ENCODE peak calls at places on chromosome 16, in four cellular contexts. R is HepG2, Q is SK-N-SH, S is HCT116. T is an unnamed sample.

GRCh38 chr16:79839851-79840321 is 239.3 kb upstream of the MAF start:
- DNase-seq in Q (no peak), R (no peak), S (no peak), T (no peak)

GRCh38 chr16:30087181-30087898 is 4.4 kb downstream of the TBX6 start:
- DNase-seq in R (no peak), S (no peak), Q (no peak), T (no peak)

GRCh38 chr16:54459509-54460235 is 173.1 kb upstream of the IRX3 start:
- DNase-seq in Q (no peak), R (no peak), S (no peak), T (no peak)

GRCh38 chr16:19860146-19861030 is 24.3 kb downstream of the GPRC5B start:
- DNase-seq in S (no peak), R (no peak), Q (no peak), T (no peak)

GRCh38 chr16:65070831-65071230 is 51.0 kb downstream of the CDH11 start:
- DNase-seq in Q (peak), R (peak), S (no peak), T (peak)

GRCh38 chr16:8374586-8374985 is 215.7 kb downstream of the TMEM114 start:
- DNase-seq in R (no peak), Q (no peak), S (no peak), T (no peak)

GRCh38 chr16:67930678-67931211 is 917 bp downstream of the CTRL start:
- DNase-seq in Q (no peak), R (no peak), S (no peak), T (no peak)

GRCh38 chr16:82232806-82233205 is 62.8 kb upstream of the MPHOSPH6 start:
- DNase-seq in R (no peak), S (no peak), Q (no peak), T (no peak)

GRCh38 chr16:3782566-3782965 is 65.2 kb upstream of the TRAP1 start:
- DNase-seq in S (no peak), Q (no peak), R (no peak), T (no peak)

GRCh38 chr16:50323335-50324011 is 45.3 kb downstream of the BRD7 start:
- DNase-seq in Q (peak), S (peak), R (peak), T (peak)

GRCh38 chr16:25078386-25078978 is 33.1 kb upstream of the LCMT1 start:
- DNase-seq in S (no peak), Q (no peak), R (no peak), T (no peak)

GRCh38 chr16:55555436-55555835 is 11.0 kb upstream of the CAPNS2 start:
- DNase-seq in Q (no peak), S (no peak), R (no peak), T (no peak)

GRCh38 chr16:14455577-14455976 is 174.5 kb downstream of the PARN start:
- DNase-seq in Q (no peak), S (peak), R (peak), T (no peak)

GRCh38 chr16:79664407-79664806 is 63.9 kb upstream of the MAF start:
- DNase-seq in R (no peak), Q (no peak), S (no peak), T (no peak)

GRCh38 chr16:4093495-4094137 is 22.6 kb downstream of the ADCY9 start:
- DNase-seq in Q (no peak), R (no peak), S (no peak), T (no peak)

GRCh38 chr16:2520784-2521577 is 810 bp downstream of the AMDHD2 start:
- DNase-seq in R (peak), Q (peak), S (no peak), T (no peak)

GRCh38 chr16:27427538-27427937 is 25.6 kb downstream of the IL21R start:
- DNase-seq in S (no peak), R (no peak), Q (no peak), T (no peak)

GRCh38 chr16:31715915-31716314 is 157.7 kb upstream of the ZNF267 start:
- DNase-seq in Q (no peak), S (no peak), R (no peak), T (no peak)

GRCh38 chr16:59116744-59117143 is 382.6 kb upstream of the GOT2 start:
- DNase-seq in S (no peak), R (no peak), Q (no peak), T (no peak)

GRCh38 chr16:46787909-46788308 is 39.8 kb upstream of the MYLK3 start:
- DNase-seq in Q (no peak), S (no peak), R (no peak), T (no peak)

GRCh38 chr16:2808181-2808580 is 8.9 kb upstream of the PRSS21 start:
- DNase-seq in Q (no peak), R (no peak), S (no peak), T (no peak)

GRCh38 chr16:6428861-6429260 is 903.8 kb upstream of the RBFOX1 start:
- DNase-seq in S (no peak), Q (no peak), R (no peak), T (no peak)

GRCh38 chr16:1019234-1019933 is 37.8 kb downstream of the SOX8 start:
- DNase-seq in R (no peak), S (no peak), Q (peak), T (no peak)

GRCh38 chr16:10964891-10965326 is 20.5 kb downstream of the CLEC16A start:
- DNase-seq in S (no peak), R (no peak), Q (no peak), T (no peak)

GRCh38 chr16:11233727-11234376 is 22.2 kb downstream of the SOCS1 start:
- DNase-seq in R (no peak), S (no peak), Q (no peak), T (no peak)

GRCh38 chr16:71467810-71468209 is 5.8 kb upstream of the ZNF23 start:
- DNase-seq in R (peak), S (no peak), Q (no peak), T (peak)

GRCh38 chr16:59385953-59386352 is 651.8 kb upstream of the GOT2 start:
- DNase-seq in R (no peak), S (no peak), Q (no peak), T (no peak)

GRCh38 chr16:85908444-85908843 is 9.5 kb downstream of the IRF8 start:
- DNase-seq in Q (no peak), S (no peak), R (no peak), T (no peak)

GRCh38 chr16:4317471-4318170 is 1.8 kb downstream of the GLIS2 start:
- DNase-seq in Q (no peak), R (no peak), S (no peak), T (peak)

GRCh38 chr16:74261068-74261467 is 35.5 kb upstream of the PSMD7 start:
- DNase-seq in R (no peak), Q (no peak), S (no peak), T (no peak)

GRCh38 chr16:47142469-47143328 is 1.0 kb downstream of the NETO2 start:
- DNase-seq in R (no peak), Q (peak), S (no peak), T (peak)

GRCh38 chr16:78789556-78789955 is 690.1 kb downstream of the WWOX start:
- DNase-seq in S (no peak), R (no peak), Q (no peak), T (no peak)

GRCh38 chr16:78283668-78284251 is 184.3 kb downstream of the WWOX start:
- DNase-seq in Q (no peak), S (no peak), R (no peak), T (no peak)

GRCh38 chr16:77430360-77430759 is 4.5 kb downstream of the ADAMTS18 start:
- DNase-seq in Q (no peak), S (no peak), R (no peak), T (no peak)

GRCh38 chr16:80027007-80027965 is 426.7 kb upstream of the MAF start:
- DNase-seq in Q (no peak), S (no peak), R (peak), T (peak)

GRCh38 chr16:54921229-54921824 is 9.3 kb upstream of the IRX5 start:
- DNase-seq in S (no peak), Q (no peak), R (no peak), T (peak)

GRCh38 chr16:525520-526180 is 1.9 kb upstream of the CAPN15 start:
- DNase-seq in R (no peak), Q (no peak), S (peak), T (no peak)

GRCh38 chr16:50440531-50440930 is 71.7 kb upstream of the BRD7 start:
- DNase-seq in R (no peak), S (no peak), Q (no peak), T (no peak)

DNA sequence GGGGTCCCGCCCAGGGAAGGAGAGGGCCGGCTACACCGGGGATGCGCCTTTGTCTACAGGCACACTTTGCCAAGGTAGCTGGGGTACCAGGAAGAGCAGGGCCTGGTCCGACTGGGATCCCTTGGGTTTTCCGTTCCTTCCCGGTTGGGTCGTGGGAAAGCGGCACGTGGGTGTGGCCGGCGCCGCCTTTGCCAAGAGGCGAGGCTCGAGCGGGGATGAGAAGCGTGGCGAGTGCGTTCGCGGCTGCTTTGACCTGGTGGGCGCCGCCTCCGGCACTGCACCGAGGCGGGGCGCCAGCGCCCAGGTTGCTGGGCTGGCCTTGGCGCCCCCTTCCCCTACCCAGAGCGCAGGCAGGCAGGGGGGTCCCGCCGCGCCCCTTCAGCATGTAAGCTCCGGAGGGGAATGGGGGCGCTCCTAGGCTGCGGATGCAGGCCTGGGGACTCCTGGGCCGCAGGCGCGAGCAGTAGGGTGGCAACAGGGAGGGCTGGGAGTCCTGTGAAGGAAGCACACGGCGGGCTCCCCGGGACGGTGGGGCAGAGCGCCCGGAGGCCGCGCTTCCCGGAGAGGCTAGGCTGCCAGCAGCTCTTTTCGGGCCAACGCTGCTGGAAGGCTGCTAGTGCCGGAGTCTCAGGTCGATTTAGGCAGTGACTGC is 2.0 kb downstream of the HAS3 start:
- DNase-seq in Q (peak), S (no peak), R (no peak), T (no peak)
- TF ChIP-seq JUND in Q (no peak), S (no peak), R (no peak), T (no peak)

GRCh38 chr16:57358527-57359095 is at the start of gene CCL22:
- DNase-seq in R (no peak), S (no peak), Q (no peak), T (no peak)
- TF ChIP-seq JUND in R (no peak), S (no peak), Q (no peak), T (no peak)

GRCh38 chr16:89360760-89361435 is 129.5 kb downstream of the ANKRD11 start:
- DNase-seq in Q (no peak), S (no peak), R (no peak), T (no peak)
- TF ChIP-seq JUND in Q (no peak), S (no peak), R (no peak), T (no peak)

DNA sequence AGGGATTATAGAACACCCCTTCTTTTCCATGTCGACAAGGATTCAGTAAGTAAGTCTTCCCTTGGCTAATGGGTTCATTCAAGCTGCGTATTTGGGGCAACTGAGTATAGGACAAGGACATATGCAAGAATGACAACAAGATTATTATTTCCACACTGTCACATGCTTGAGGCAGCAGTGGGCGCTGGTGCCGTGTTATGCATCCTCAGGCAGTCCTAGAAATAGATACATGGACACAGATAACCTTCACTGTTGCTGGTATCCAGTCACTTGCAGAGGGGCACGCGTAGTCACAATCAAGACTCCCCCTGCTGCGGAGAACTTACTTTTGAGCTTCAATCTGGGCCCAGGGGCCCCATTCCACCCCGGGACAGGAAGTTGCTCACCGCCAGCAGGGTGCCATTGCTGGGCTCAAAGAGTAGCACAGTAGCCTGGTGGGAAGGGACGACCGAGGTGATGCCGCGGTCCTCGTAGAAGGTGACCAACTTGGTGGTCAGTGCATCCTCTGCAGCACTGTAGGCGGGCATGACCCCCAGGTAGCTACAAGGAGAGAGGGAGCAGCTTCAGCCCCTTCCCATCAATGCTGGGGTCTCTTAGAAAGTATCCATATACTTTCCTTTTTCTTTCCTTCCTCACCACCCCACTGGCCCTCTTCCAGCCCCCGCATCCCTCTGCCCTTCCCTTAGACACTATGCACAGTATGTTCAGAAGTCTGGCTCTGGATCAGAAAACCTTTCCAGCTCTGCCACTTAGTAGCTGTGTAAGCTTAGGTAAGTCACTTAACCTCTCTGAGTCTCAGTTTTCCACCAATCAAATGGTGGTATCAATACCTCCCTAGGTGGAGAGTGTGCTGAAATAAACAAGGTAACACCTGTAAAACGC is 804 bp downstream of the CRYM start:
- DNase-seq in S (no peak), R (no peak), Q (no peak), T (no peak)
- TF ChIP-seq JUND in S (no peak), R (no peak), Q (no peak), T (no peak)

GRCh38 chr16:84068041-84068440 is 25.4 kb upstream of the SLC38A8 start:
- DNase-seq in Q (no peak), S (no peak), R (no peak), T (no peak)

GRCh38 chr16:84062734-84063640 is 20.4 kb upstream of the SLC38A8 start:
- DNase-seq in S (peak), Q (peak), R (peak), T (peak)

GRCh38 chr16:84067640-84068039 is 25.0 kb upstream of the SLC38A8 start:
- DNase-seq in Q (no peak), S (no peak), R (no peak), T (no peak)

GRCh38 chr16:84063972-84064371 is 21.4 kb upstream of the SLC38A8 start:
- DNase-seq in Q (peak), S (no peak), R (no peak), T (no peak)

GRCh38 chr16:84065536-84066132 is 23.0 kb upstream of the SLC38A8 start:
- DNase-seq in S (peak), R (peak), Q (peak), T (peak)
- TF ChIP-seq JUND in S (no peak), R (no peak), Q (no peak), T (no peak)

DNA sequence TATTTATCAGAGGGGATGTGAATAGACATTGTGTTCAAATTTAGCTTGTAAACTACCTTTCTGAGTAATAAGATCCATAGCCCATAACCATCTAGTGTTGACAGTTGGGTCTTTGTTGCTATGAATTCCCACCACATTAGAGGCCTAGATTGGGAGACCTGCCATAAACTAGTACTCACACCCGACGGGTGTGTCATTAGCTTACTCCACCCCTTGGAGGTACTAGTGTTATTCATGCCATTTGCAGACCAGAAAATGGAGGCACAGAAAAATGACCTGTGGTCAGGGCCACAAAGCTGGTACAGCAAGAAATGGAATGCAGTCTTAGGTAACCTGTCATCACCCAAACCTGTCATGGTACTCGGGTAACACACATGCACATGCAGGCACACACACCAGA is 41.3 kb upstream of the BCAR1 start:
- DNase-seq in Q (no peak), R (no peak), S (no peak), T (no peak)
- TF ChIP-seq JUND in Q (no peak), R (no peak), S (no peak), T (no peak)

GRCh38 chr16:87210949-87211348 is 106.2 kb downstream of the C16orf95 start:
- DNase-seq in Q (no peak), R (no peak), S (no peak), T (no peak)

GRCh38 chr16:87207965-87208364 is 109.2 kb downstream of the C16orf95 start:
- DNase-seq in S (no peak), R (no peak), Q (no peak), T (no peak)

GRCh38 chr16:87213536-87213935 is 103.7 kb downstream of the C16orf95 start:
- DNase-seq in R (no peak), S (no peak), Q (no peak), T (no peak)

GRCh38 chr16:87209808-87210512 is 107.2 kb downstream of the C16orf95 start:
- DNase-seq in R (no peak), Q (no peak), S (no peak), T (no peak)

DNA sequence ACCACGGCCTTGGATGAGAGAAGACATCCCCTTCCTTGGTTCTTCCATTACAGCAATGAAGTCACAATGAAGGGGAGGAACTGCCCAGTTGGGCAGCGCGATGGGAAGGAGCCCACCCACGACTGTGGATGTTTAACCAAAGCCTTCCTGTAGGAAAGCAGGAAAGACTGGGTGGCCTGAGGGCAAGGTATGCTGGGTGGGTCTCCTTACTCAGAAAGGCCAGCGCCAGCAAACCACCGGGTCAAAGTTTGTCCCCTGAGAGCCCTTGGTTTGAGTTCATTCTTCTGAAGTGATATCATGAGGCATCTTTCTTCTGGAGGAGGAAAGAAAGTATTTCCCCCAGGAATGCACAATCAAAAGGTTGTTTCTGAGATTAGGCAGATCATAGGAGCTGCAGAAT is 105.2 kb downstream of the C16orf95 start:
- DNase-seq in S (no peak), R (no peak), Q (no peak), T (no peak)
- TF ChIP-seq JUND in S (no peak), R (no peak), Q (no peak), T (no peak)

GRCh38 chr16:66616592-66616991 is 12.1 kb downstream of the CMTM3 start:
- DNase-seq in R (no peak), S (no peak), Q (no peak), T (no peak)
- TF ChIP-seq JUND in R (no peak), S (no peak), Q (no peak), T (no peak)

DNA sequence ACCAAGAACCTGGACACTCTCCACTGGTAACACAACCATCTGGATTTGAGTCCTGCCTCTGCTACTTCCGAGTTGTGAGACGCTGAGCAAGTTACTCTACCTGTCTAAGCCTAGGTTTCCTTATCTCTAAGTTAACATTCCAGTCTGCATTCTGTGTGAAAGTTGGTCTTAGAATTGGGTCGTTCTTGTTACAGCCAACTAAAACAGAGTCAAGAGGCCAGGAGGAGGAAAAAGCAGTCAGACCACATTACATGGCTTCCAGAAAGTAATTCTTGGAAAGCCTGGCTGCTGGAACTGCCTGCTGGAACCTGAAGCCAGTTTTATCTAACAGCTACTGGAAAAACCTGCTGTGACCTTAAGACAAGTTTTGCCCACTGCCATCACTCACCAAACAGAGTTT is 38.4 kb upstream of the XYLT1 start:
- DNase-seq in S (no peak), R (no peak), Q (no peak), T (peak)
- TF ChIP-seq JUND in S (no peak), R (no peak), Q (no peak), T (no peak)